ENCODE peak calls at places on chromosome 10, in eight cellular contexts. D is prostate gland; P is left cardiac atrium; R is activated naive CD4-positive, alpha-beta T cell; X is head of caudate nucleus; O is GM03348; V is lower leg skin; A is breast epithelium. F is an unnamed sample.

GRCh38 chr10:59167512-59167911 is 8.9 kb upstream of the PHYHIPL start:
- DNase-seq in D (no peak), P (no peak), R (no peak), X (no peak), O (no peak), V (no peak), A (no peak), F (no peak)

GRCh38 chr10:27450225-27450624 is 53.9 kb upstream of the RAB18 start:
- DNase-seq in D (no peak), P (no peak), R (no peak), X (no peak), O (no peak), V (no peak), A (no peak), F (no peak)

GRCh38 chr10:51073461-51074237 is 638 bp upstream of the PRKG1 start:
- DNase-seq in D (peak; percentile 11), P (peak; percentile 44), R (no peak), X (peak; percentile 43), O (peak; percentile 51), V (peak; percentile 87), A (no peak), F (no peak)

GRCh38 chr10:46018453-46019169 is 11.8 kb downstream of the NCOA4 start:
- DNase-seq in D (no peak), P (no peak), R (no peak), X (no peak), O (peak; percentile 13), V (no peak), A (no peak), F (no peak)

GRCh38 chr10:22911889-22912762 is 15.7 kb upstream of the ARMC3 start:
- DNase-seq in D (no peak), P (no peak), R (no peak), X (no peak), O (no peak), V (no peak), A (no peak), F (no peak)

GRCh38 chr10:13074562-13075451 is 25.2 kb upstream of the OPTN start:
- DNase-seq in D (peak; percentile 63), P (peak; percentile 72), R (no peak), X (peak; percentile 50), O (peak; percentile 83), V (peak; percentile 91), A (peak; percentile 64), F (no peak)

GRCh38 chr10:56317603-56318002 is 43.5 kb downstream of the ZWINT start:
- DNase-seq in D (peak; percentile 89), P (no peak), R (no peak), X (no peak), O (no peak), V (peak; percentile 87), A (peak; percentile 55), F (no peak)

GRCh38 chr10:101939273-101939635 is 95.7 kb upstream of the KCNIP2 start:
- DNase-seq in D (no peak), P (no peak), R (no peak), X (no peak), O (peak; percentile 58), V (no peak), A (no peak), F (peak; percentile 80)

GRCh38 chr10:71620642-71621041 is 98.9 kb downstream of the C10orf105 start:
- DNase-seq in D (no peak), P (no peak), R (no peak), X (no peak), O (no peak), V (no peak), A (no peak), F (no peak)

GRCh38 chr10:69360485-69361302 is 56.0 kb downstream of the TACR2 start:
- DNase-seq in D (peak; percentile 95), P (peak; percentile 76), R (no peak), X (no peak), O (peak; percentile 90), V (peak; percentile 91), A (peak; percentile 86), F (no peak)

GRCh38 chr10:59177031-59177861 is 803 bp downstream of the PHYHIPL start:
- DNase-seq in D (peak; percentile 46), P (no peak), R (no peak), X (peak; percentile 62), O (peak; percentile 80), V (no peak), A (no peak), F (peak; percentile 65)

GRCh38 chr10:112214335-112214941 is 30.9 kb upstream of the GPAM start:
- DNase-seq in D (no peak), P (no peak), R (no peak), X (no peak), O (no peak), V (no peak), A (no peak), F (no peak)

GRCh38 chr10:338176-339037 is 203.2 kb downstream of the ZMYND11 start:
- DNase-seq in D (peak; percentile 40), P (no peak), R (no peak), X (peak; percentile 45), O (peak; percentile 59), V (peak; percentile 80), A (peak; percentile 51), F (no peak)

GRCh38 chr10:48572414-48572813 is 32.5 kb downstream of the ARHGAP22 start:
- DNase-seq in D (no peak), P (no peak), R (no peak), X (no peak), O (no peak), V (peak; percentile 8), A (no peak), F (peak; percentile 56)

GRCh38 chr10:91683976-91684375 is 51.1 kb upstream of the PPP1R3C start:
- DNase-seq in D (no peak), P (no peak), R (no peak), X (no peak), O (peak; percentile 57), V (no peak), A (no peak), F (peak; percentile 82)

GRCh38 chr10:14451341-14451740 is 120.6 kb upstream of the FRMD4A start:
- DNase-seq in D (no peak), P (no peak), R (no peak), X (no peak), O (no peak), V (no peak), A (no peak), F (no peak)

GRCh38 chr10:29998142-29998808 is 61.1 kb downstream of the JCAD start:
- DNase-seq in D (peak; percentile 78), P (peak; percentile 78), R (no peak), X (peak; percentile 56), O (peak; percentile 86), V (peak; percentile 91), A (peak; percentile 66), F (peak; percentile 30)

GRCh38 chr10:84429926-84430520 is 101.6 kb downstream of the CCSER2 start:
- DNase-seq in D (peak; percentile 23), P (peak; percentile 42), R (peak; percentile 6), X (peak; percentile 28), O (peak; percentile 7), V (no peak), A (peak; percentile 58), F (peak; percentile 10)

GRCh38 chr10:10935032-10935431 is 82.6 kb upstream of the CELF2 start:
- DNase-seq in D (no peak), P (no peak), R (no peak), X (no peak), O (no peak), V (no peak), A (no peak), F (no peak)

GRCh38 chr10:133079836-133080682 is 7.7 kb upstream of the ADGRA1 start:
- DNase-seq in D (no peak), P (no peak), R (no peak), X (no peak), O (no peak), V (no peak), A (no peak), F (no peak)

GRCh38 chr10:25682203-25682950 is 251.7 kb upstream of the MYO3A start:
- DNase-seq in D (no peak), P (peak; percentile 31), R (no peak), X (peak; percentile 44), O (peak; percentile 48), V (no peak), A (no peak), F (no peak)

GRCh38 chr10:27147701-27148100 is 6.5 kb downstream of the YME1L1 start:
- DNase-seq in D (no peak), P (no peak), R (no peak), X (no peak), O (no peak), V (no peak), A (no peak), F (no peak)

GRCh38 chr10:127148066-127148932 is 48.1 kb downstream of the INSYN2A start:
- DNase-seq in D (no peak), P (no peak), R (no peak), X (no peak), O (peak; percentile 76), V (no peak), A (no peak), F (peak; percentile 91)

GRCh38 chr10:28631896-28632596 is 45.3 kb upstream of the BAMBI start:
- DNase-seq in D (no peak), P (no peak), R (no peak), X (no peak), O (no peak), V (no peak), A (no peak), F (no peak)

GRCh38 chr10:103612462-103613365 is 119.2 kb downstream of the NEURL1 start:
- DNase-seq in D (no peak), P (no peak), R (no peak), X (peak; percentile 54), O (peak; percentile 90), V (no peak), A (no peak), F (no peak)

GRCh38 chr10:121589553-121589952 is 8.7 kb downstream of the FGFR2 start:
- DNase-seq in D (no peak), P (no peak), R (no peak), X (no peak), O (no peak), V (no peak), A (no peak), F (no peak)

GRCh38 chr10:118968482-118968881 is 61.0 kb upstream of the NANOS1 start:
- DNase-seq in D (no peak), P (no peak), R (no peak), X (no peak), O (no peak), V (peak; percentile 64), A (no peak), F (no peak)

GRCh38 chr10:48551796-48552591 is 52.9 kb downstream of the ARHGAP22 start:
- DNase-seq in D (no peak), P (peak; percentile 48), R (no peak), X (no peak), O (peak; percentile 84), V (peak; percentile 75), A (no peak), F (peak; percentile 25)

GRCh38 chr10:100912609-100913469 is at the start of gene SLF2:
- DNase-seq in D (peak; percentile 99), P (peak; percentile 98), R (peak; percentile 76), X (peak; percentile 95), O (peak; percentile 99), V (peak; percentile 99), A (peak; percentile 97), F (peak; percentile 92)

GRCh38 chr10:3106908-3107425 is 39.6 kb downstream of the PFKP start:
- DNase-seq in D (no peak), P (no peak), R (no peak), X (no peak), O (no peak), V (no peak), A (no peak), F (no peak)

GRCh38 chr10:24209421-24209770 is 458 bp downstream of the KIAA1217 start:
- DNase-seq in D (no peak), P (no peak), R (no peak), X (no peak), O (peak; percentile 31), V (peak; percentile 68), A (no peak), F (no peak)

GRCh38 chr10:87838650-87839049 is 20.6 kb upstream of the ATAD1 start:
- DNase-seq in D (no peak), P (no peak), R (no peak), X (no peak), O (no peak), V (no peak), A (no peak), F (no peak)

F was measured in HS-5.